ENCODE peak calls at places on chromosomes 3 and 15, in eight cellular contexts. B is mesendoderm, Y is mucosa of descending colon, F is cardiac muscle cell, R is astrocyte, E is tibial artery, G is dorsolateral prefrontal cortex, L is foreskin fibroblast. Q is an unnamed sample.

GRCh38 chr3:187064210-187065115 is 74.8 kb downstream of the RPL39L start:
- DNase-seq in L (peak), R (no peak), Y (no peak), F (no peak), G (no peak), B (peak), E (no peak), Q (peak)

GRCh38 chr3:47892284-47892683 is 89.3 kb downstream of the DHX30 start:
- DNase-seq in G (peak), E (no peak), Y (no peak), F (peak), R (no peak), L (no peak), B (no peak), Q (no peak)

GRCh38 chr3:173214576-173214975 is 73.5 kb upstream of the SPATA16 start:
- DNase-seq in Y (no peak), L (no peak), F (no peak), G (no peak), E (no peak), R (no peak), B (peak), Q (no peak)

GRCh38 chr3:156535162-156535627 is 19.7 kb downstream of the SSR3 start:
- DNase-seq in F (peak), L (peak), G (no peak), B (peak), E (peak), R (peak), Y (peak), Q (peak)

GRCh38 chr3:62446337-62446940 is 73.1 kb upstream of the FEZF2 start:
- DNase-seq in L (no peak), E (no peak), G (no peak), B (no peak), R (no peak), Y (no peak), F (no peak), Q (no peak)

GRCh38 chr3:46903341-46904302 is 26.1 kb downstream of the PTH1R start:
- DNase-seq in R (peak), B (peak), E (peak), L (no peak), F (no peak), Y (peak), G (no peak), Q (peak)

GRCh38 chr15:71195242-71195641 is 80.0 kb downstream of the THSD4 start:
- DNase-seq in R (no peak), G (no peak), Y (no peak), B (peak), F (no peak), L (no peak), E (no peak), Q (peak)

GRCh38 chr15:50828610-50829206 is 63.2 kb upstream of the SPPL2A start:
- DNase-seq in L (peak), Y (no peak), E (no peak), B (peak), R (peak), G (no peak), F (no peak), Q (peak)

GRCh38 chr3:157513585-157513984 is 10.4 kb upstream of the VEPH1 start:
- DNase-seq in F (no peak), Y (no peak), L (no peak), B (no peak), E (no peak), G (no peak), R (no peak), Q (no peak)

GRCh38 chr15:96049323-96049722 is 281.2 kb upstream of the NR2F2 start:
- DNase-seq in B (no peak), R (no peak), E (no peak), Y (no peak), L (no peak), F (no peak), G (no peak), Q (no peak)

GRCh38 chr3:52244061-52244628 is 1.4 kb upstream of the PPM1M start:
- DNase-seq in R (no peak), F (no peak), Y (peak), B (no peak), L (peak), G (no peak), E (peak), Q (peak)

GRCh38 chr15:25739687-25740121 is 123.4 kb downstream of the ATP10A start:
- DNase-seq in G (no peak), B (peak), R (peak), F (peak), L (peak), E (no peak), Y (no peak), Q (peak)

GRCh38 chr3:128070898-128071591 is 18.8 kb downstream of the SEC61A1 start:
- DNase-seq in B (no peak), R (no peak), E (no peak), G (no peak), L (no peak), Y (no peak), F (no peak), Q (no peak)

GRCh38 chr3:127899769-127900168 is 15.3 kb upstream of the KBTBD12 start:
- DNase-seq in F (no peak), G (no peak), Y (no peak), R (no peak), E (no peak), L (no peak), B (no peak), Q (no peak)

GRCh38 chr3:112056451-112056929 is 22.0 kb downstream of the TMPRSS7 start:
- DNase-seq in R (peak), Y (no peak), G (no peak), B (no peak), F (no peak), L (peak), E (no peak), Q (peak)

GRCh38 chr3:119536757-119537156 is 22.7 kb downstream of the CD80 start:
- DNase-seq in E (no peak), B (no peak), F (no peak), L (no peak), G (no peak), Y (no peak), R (no peak), Q (no peak)

GRCh38 chr3:74302274-74302673 is 312.2 kb downstream of the CNTN3 start:
- DNase-seq in B (no peak), G (no peak), R (no peak), L (no peak), F (no peak), E (no peak), Y (no peak), Q (no peak)

GRCh38 chr15:88131937-88132336 is 124.6 kb downstream of the NTRK3 start:
- DNase-seq in G (no peak), Y (no peak), B (no peak), F (no peak), R (no peak), E (no peak), L (no peak), Q (no peak)

GRCh38 chr3:98329392-98330124 is 24.1 kb upstream of the OR5K4 start:
- DNase-seq in F (peak), B (peak), L (peak), E (no peak), Y (no peak), G (peak), R (peak), Q (peak)

GRCh38 chr3:64344721-64345207 is 119.5 kb upstream of the PRICKLE2 start:
- DNase-seq in G (no peak), L (peak), F (peak), B (peak), Y (no peak), R (peak), E (no peak), Q (peak)

GRCh38 chr15:70479785-70480184 is 283.6 kb downstream of the UACA start:
- DNase-seq in F (no peak), L (no peak), R (no peak), E (no peak), G (no peak), Y (no peak), B (no peak), Q (no peak)

GRCh38 chr3:48142316-48142870 is 45.8 kb downstream of the CDC25A start:
- DNase-seq in E (no peak), G (no peak), Y (peak), R (no peak), B (no peak), L (no peak), F (no peak), Q (no peak)

GRCh38 chr3:141126661-141127343 is 75.7 kb downstream of the SPSB4 start:
- DNase-seq in Y (no peak), B (no peak), R (no peak), G (no peak), L (no peak), F (no peak), E (peak), Q (no peak)

GRCh38 chr3:157335677-157336076 is 101.0 kb upstream of the PTX3 start:
- DNase-seq in Y (no peak), R (peak), E (no peak), B (peak), L (peak), G (no peak), F (no peak), Q (peak)

GRCh38 chr3:152295834-152296233 is 27.1 kb downstream of the MBNL1 start:
- DNase-seq in G (no peak), B (no peak), Y (no peak), E (no peak), R (no peak), L (no peak), F (no peak), Q (no peak)
- H3K4me3 ChIP-seq in G (no peak), B (no peak), Y (no peak), E (no peak), R (no peak), L (no peak), F (no peak), Q (no peak)

DNA sequence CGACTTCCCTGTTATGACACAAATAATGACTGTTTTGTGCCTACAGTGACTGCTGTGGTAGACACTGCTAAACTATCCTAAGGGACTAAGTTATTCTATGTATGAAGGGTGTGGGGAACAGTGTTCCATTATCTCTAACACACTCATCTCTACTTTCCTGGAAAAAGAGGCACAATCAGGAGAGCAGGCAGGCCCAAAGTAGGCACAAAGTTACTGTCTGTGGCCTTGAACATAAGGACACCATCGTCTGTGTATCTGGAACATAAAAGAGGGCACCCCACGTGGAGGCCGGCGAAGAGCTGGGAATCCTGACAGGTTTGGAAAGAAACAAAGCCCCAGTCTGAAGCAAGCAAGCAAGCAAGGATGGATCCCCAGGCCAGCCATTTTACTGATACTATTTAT is 1.5 kb downstream of the ABCC5 start:
- DNase-seq in L (no peak), E (no peak), Y (no peak), R (no peak), B (no peak), G (peak), F (peak), Q (no peak)
- H3K4me3 ChIP-seq in L (no peak), E (no peak), Y (no peak), R (no peak), B (no peak), G (peak), F (peak), Q (no peak)

GRCh38 chr3:110414851-110415250 is 656.8 kb upstream of the NECTIN3 start:
- DNase-seq in R (peak), L (peak), E (no peak), Y (no peak), F (no peak), B (no peak), G (no peak), Q (peak)

GRCh38 chr3:110419096-110419495 is 652.5 kb upstream of the NECTIN3 start:
- DNase-seq in E (no peak), R (no peak), G (no peak), L (no peak), F (no peak), B (peak), Y (no peak), Q (peak)

GRCh38 chr3:110423276-110423675 is 648.3 kb upstream of the NECTIN3 start:
- DNase-seq in B (no peak), G (no peak), Y (no peak), L (no peak), R (no peak), F (no peak), E (no peak), Q (no peak)

GRCh38 chr3:110420158-110420641 is 651.4 kb upstream of the NECTIN3 start:
- DNase-seq in G (no peak), B (peak), Y (no peak), F (no peak), L (peak), E (no peak), R (peak), Q (peak)

DNA sequence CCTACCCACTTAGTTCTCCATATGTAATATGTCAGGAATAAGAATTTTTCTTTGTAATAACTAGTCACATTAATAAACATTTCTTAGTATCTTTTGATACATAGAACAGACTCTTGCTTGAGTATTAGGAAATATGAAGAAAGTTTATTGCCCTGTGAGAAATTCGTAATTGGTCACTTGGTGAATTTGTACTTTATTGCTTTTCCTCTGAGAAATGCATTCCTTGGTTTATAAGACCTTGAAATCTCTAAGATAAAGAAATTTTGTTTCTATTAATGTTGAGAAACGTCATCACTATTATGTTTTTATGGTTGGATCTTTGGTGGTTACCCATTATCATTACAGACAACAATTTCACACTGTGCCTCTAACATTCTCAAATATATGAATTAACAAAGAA is 652.0 kb upstream of the NECTIN3 start:
- DNase-seq in F (no peak), R (peak), Y (no peak), L (no peak), G (no peak), B (no peak), E (no peak), Q (peak)
- H3K4me3 ChIP-seq in F (no peak), R (no peak), Y (no peak), L (no peak), G (no peak), B (no peak), E (no peak), Q (no peak)

GRCh38 chr15:28888900-28889299 is 3.1 kb downstream of the APBA2 start:
- DNase-seq in F (no peak), E (no peak), G (no peak), B (no peak), Y (no peak), R (no peak), L (no peak), Q (no peak)
- H3K4me3 ChIP-seq in F (no peak), E (no peak), G (no peak), B (no peak), Y (no peak), R (no peak), L (no peak), Q (no peak)

DNA sequence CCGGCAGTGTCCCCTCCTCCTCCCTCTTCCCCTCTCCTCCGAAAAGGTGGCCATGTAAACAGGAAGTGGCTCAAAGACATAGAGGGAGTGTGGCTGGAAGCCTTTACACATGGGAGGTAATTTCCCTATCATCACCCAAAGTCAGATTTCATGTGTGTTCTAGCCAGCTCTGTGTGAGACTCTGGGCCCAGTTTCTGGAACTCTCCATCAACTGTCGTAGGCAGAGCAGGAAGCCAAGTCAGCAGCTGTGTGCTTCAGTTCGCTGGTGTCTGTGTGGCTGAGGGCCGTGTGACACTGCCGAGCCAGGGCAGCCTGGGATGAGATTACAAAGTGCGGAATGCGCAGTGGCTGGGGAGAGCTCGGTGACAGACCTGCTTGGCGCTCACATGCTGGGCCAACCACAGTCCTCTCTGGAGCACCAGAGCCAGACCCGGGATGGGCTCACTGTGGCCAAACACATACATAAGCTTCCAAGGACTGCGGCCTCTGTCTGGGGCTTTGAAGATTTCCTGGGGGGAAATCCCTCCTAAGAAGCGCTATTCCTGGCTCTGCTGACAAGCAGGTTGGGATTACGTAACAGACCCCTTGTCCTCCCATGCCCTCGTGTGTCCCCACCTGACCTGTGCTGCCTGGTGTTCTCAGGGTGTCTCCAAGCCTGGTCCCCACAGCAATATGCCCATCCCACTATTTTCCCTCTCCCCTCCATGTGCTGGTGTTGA is 50.7 kb downstream of the UMPS start:
- DNase-seq in L (no peak), Y (peak), B (peak), G (peak), F (peak), E (peak), R (peak), Q (peak)
- H3K4me3 ChIP-seq in L (no peak), Y (no peak), B (no peak), G (no peak), F (no peak), E (peak), R (no peak), Q (no peak)

DNA sequence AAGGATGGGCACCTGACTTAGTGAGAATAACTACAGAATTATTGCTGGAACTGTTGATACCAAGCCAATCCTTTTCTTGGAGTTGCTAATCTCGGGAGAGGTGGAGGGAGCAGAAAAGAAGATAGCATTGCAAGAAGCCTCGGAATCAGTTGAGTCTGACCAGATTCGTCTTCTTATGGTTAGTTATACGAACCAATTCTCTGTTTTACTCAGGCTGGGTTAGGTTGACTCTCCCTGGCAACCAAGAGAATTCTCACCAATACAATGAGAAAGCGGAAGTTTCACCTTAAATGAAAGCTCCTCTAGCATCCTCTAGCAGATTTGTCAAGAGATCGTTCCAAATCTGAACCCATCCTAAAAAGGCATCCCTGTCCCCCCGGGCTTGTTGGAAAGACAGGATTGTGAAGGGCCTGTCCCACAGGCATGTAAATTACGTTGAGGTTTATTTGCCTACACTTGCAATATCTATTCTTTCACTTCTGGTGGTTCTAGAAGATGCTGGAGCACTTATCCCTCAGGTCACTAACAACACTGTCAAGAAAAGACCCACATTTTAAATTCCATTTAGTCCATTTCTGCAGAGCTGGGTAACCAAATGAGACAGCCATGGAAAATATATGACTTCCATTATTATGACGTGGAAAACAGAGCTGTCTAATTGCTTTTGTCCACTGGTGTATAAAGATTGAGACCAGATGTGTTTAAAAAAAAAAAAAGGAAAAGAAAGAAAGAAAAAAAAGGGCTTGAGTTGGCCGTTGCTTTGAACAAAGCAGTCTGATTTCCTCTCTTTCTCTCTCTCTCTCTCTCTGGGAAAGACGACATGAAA is 43.3 kb upstream of the UBE2E1 start:
- DNase-seq in B (no peak), F (no peak), L (peak), G (no peak), Y (no peak), R (peak), E (no peak), Q (no peak)
- H3K4me3 ChIP-seq in B (no peak), F (no peak), L (peak), G (peak), Y (no peak), R (no peak), E (peak), Q (peak)

DNA sequence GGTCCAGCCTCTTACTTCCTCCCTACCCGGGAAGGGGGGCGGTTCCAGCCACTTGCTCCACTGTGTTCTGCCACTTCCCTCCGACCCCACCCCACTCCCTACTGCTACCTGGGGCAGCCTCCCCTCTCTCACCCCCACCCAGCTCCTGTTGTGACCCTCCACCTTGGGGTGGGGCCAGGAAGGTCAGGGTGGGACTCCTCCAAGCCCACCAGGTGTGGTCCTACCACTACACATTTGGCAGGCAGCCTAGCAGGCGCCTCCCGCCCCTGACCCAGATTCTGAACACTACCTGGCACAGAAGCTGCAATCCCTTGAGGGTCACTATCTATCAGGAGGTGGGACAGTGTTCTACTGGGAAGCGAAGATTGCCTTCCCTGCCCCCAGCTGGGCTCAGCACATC is 13.7 kb upstream of the RAF1 start:
- DNase-seq in E (no peak), L (no peak), Y (no peak), R (no peak), B (no peak), F (no peak), G (no peak), Q (no peak)
- H3K4me3 ChIP-seq in E (no peak), L (no peak), Y (no peak), R (no peak), B (no peak), F (no peak), G (no peak), Q (no peak)

GRCh38 chr15:84659904-84660781 is 2.1 kb upstream of the NMB start:
- DNase-seq in R (no peak), F (peak), L (no peak), Y (no peak), B (no peak), E (no peak), G (no peak), Q (no peak)

GRCh38 chr15:84658080-84658787 is at the start of gene NMB:
- DNase-seq in R (peak), B (peak), E (peak), L (peak), G (peak), Y (peak), F (peak), Q (peak)

GRCh38 chr15:84658788-84659411 is 901 bp upstream of the NMB start:
- DNase-seq in F (no peak), L (no peak), E (no peak), Y (no peak), B (no peak), R (no peak), G (no peak), Q (no peak)

GRCh38 chr15:84656972-84657371 is 1.0 kb downstream of the NMB start:
- DNase-seq in F (no peak), G (no peak), R (no peak), Y (no peak), B (no peak), L (no peak), E (no peak), Q (no peak)

GRCh38 chr15:84657748-84658079 is 285 bp downstream of the NMB start:
- DNase-seq in G (no peak), F (no peak), E (no peak), L (no peak), Y (no peak), B (no peak), R (no peak), Q (no peak)
- H3K4me3 ChIP-seq in G (peak), F (peak), E (peak), L (peak), Y (peak), B (peak), R (peak), Q (peak)